ENCODE peak calls at places on chromosomes 3 and 15, in seven cellular contexts. K is PC-3; E is effector memory CD4-positive, alpha-beta T cell; N is Peyer's patch; P is lower lobe of right lung; I is A549; Z is IMR-90. W is an unnamed sample.

GRCh38 chr3:14552041-14552648 is 12.0 kb upstream of the GRIP2 start:
- DNase-seq in K (peak; percentile 16), E (no peak), N (no peak), P (peak; percentile 6), I (no peak), Z (no peak), W (no peak)

GRCh38 chr3:172627057-172627809 is 83.6 kb downstream of the NCEH1 start:
- DNase-seq in K (no peak), E (no peak), N (no peak), P (no peak), I (no peak), Z (peak; percentile 49), W (no peak)

GRCh38 chr3:167808910-167809309 is 73.4 kb downstream of the SERPINI1 start:
- DNase-seq in K (no peak), E (no peak), N (no peak), P (no peak), I (no peak), Z (no peak), W (no peak)

GRCh38 chr15:61032600-61033286 is 196.4 kb downstream of the RORA start:
- DNase-seq in K (no peak), E (no peak), N (no peak), P (no peak), I (no peak), Z (no peak), W (no peak)

GRCh38 chr3:131174752-131175151 is 148.1 kb downstream of the NEK11 start:
- DNase-seq in K (peak; percentile 25), E (no peak), N (peak; percentile 47), P (no peak), I (no peak), Z (no peak), W (no peak)

GRCh38 chr15:79918278-79918677 is 21.5 kb upstream of the MTHFS start:
- DNase-seq in K (no peak), E (no peak), N (no peak), P (peak; percentile 45), I (no peak), Z (no peak), W (no peak)

GRCh38 chr3:128492353-128493220 is at the start of gene GATA2:
- DNase-seq in K (peak; percentile 55), E (no peak), N (peak; percentile 43), P (no peak), I (no peak), Z (no peak), W (peak; percentile 66)

GRCh38 chr15:63277893-63278505 is 594 bp downstream of the APH1B start:
- DNase-seq in K (peak; percentile 26), E (no peak), N (no peak), P (no peak), I (no peak), Z (no peak), W (no peak)

GRCh38 chr3:54122046-54122801 is at the start of gene CACNA2D3:
- DNase-seq in K (no peak), E (no peak), N (no peak), P (peak; percentile 71), I (no peak), Z (no peak), W (peak; percentile 92)

GRCh38 chr3:112582242-112582874 is 20.5 kb downstream of the SLC35A5 start:
- DNase-seq in K (peak; percentile 73), E (peak; percentile 5), N (no peak), P (no peak), I (no peak), Z (peak; percentile 80), W (no peak)

GRCh38 chr3:50134367-50134766 is 20.8 kb upstream of the SEMA3F start:
- DNase-seq in K (no peak), E (no peak), N (no peak), P (no peak), I (no peak), Z (no peak), W (no peak)

GRCh38 chr3:123758081-123758564 is 126.0 kb downstream of the MYLK start:
- DNase-seq in K (peak; percentile 86), E (no peak), N (no peak), P (no peak), I (no peak), Z (peak; percentile 65), W (no peak)

GRCh38 chr3:181695661-181696491 is 15.8 kb upstream of the SOX2 start:
- DNase-seq in K (no peak), E (no peak), N (no peak), P (peak; percentile 51), I (no peak), Z (no peak), W (peak; percentile 66)

GRCh38 chr15:94731286-94731685 is 499.9 kb downstream of the MCTP2 start:
- DNase-seq in K (no peak), E (no peak), N (no peak), P (no peak), I (no peak), Z (no peak), W (no peak)

GRCh38 chr3:55204417-55204816 is 276.6 kb upstream of the LRTM1 start:
- DNase-seq in K (no peak), E (no peak), N (no peak), P (no peak), I (no peak), Z (peak; percentile 42), W (no peak)

GRCh38 chr15:96340611-96341464 is 10.3 kb downstream of the NR2F2 start:
- DNase-seq in K (peak; percentile 13), E (no peak), N (peak; percentile 50), P (peak; percentile 56), I (peak; percentile 86), Z (peak; percentile 73), W (peak; percentile 84)

GRCh38 chr15:48939686-48940085 is 24.0 kb downstream of the SHC4 start:
- DNase-seq in K (peak; percentile 89), E (no peak), N (no peak), P (no peak), I (peak; percentile 7), Z (peak; percentile 99), W (no peak)

GRCh38 chr15:84633311-84634227 is 20.5 kb downstream of the WDR73 start:
- DNase-seq in K (peak; percentile 76), E (peak; percentile 51), N (peak; percentile 84), P (peak; percentile 85), I (no peak), Z (peak; percentile 67), W (peak; percentile 91)

GRCh38 chr15:84629033-84629432 is 25.1 kb downstream of the WDR73 start:
- DNase-seq in K (no peak), E (no peak), N (no peak), P (no peak), I (no peak), Z (no peak), W (no peak)

GRCh38 chr15:84634228-84634837 is 19.8 kb downstream of the WDR73 start:
- DNase-seq in K (no peak), E (no peak), N (no peak), P (no peak), I (no peak), Z (no peak), W (no peak)

DNA sequence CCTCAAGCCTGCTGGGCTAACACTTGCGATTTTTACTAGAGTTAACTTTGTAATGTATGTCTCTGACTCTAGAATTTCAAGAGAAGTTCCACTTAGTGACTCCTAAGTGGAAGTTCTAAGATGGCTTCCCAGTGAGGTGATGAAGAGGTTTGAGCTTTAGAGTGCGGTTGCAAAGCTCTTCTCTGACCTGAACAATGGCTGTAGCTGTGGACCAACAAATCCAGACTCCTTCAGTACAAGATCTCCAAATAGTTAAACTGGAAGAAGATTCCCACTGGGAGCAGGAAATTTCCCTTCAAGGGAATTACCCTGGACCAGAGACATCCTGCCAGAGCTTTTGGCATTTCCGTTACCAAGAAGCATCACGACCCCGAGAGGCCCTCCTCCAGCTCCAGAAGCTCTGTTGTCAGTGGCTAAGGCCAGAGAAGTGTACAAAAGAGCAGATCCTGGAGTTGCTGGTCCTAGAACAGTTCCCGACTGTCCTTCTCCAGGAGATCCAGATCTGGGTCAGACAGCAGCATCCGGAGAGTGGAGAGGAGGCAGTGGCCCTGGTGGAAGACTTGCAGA is 22.3 kb downstream of the WDR73 start:
- DNase-seq in K (peak; percentile 11), E (no peak), N (no peak), P (no peak), I (no peak), Z (peak; percentile 14), W (no peak)
- H3K27ac ChIP-seq in K (peak overlapping the region; percentile 17), E (peak overlapping the region; percentile 73), N (peak overlapping the region; percentile 80), P (peak overlapping the region; percentile 83), I (peak overlapping the region; percentile 72), Z (peak overlapping the region; percentile 87), W (peak overlapping the region; percentile 77)

GRCh38 chr3:24490151-24490550 is 4.5 kb downstream of the THRB start:
- DNase-seq in K (no peak), E (no peak), N (peak; percentile 46), P (no peak), I (no peak), Z (no peak), W (no peak)

GRCh38 chr3:24494616-24495333 is at the start of gene THRB:
- DNase-seq in K (peak; percentile 72), E (no peak), N (peak; percentile 77), P (peak; percentile 78), I (peak; percentile 68), Z (no peak), W (peak; percentile 92)

GRCh38 chr3:24493951-24494615 is 567 bp downstream of the THRB start:
- DNase-seq in K (peak; percentile 60), E (no peak), N (peak; percentile 78), P (peak; percentile 80), I (peak; percentile 55), Z (no peak), W (peak; percentile 93)

GRCh38 chr3:24495334-24495994 is 814 bp upstream of the THRB start:
- DNase-seq in K (peak; percentile 69), E (no peak), N (peak; percentile 68), P (peak; percentile 77), I (peak; percentile 70), Z (no peak), W (peak; percentile 78)

DNA sequence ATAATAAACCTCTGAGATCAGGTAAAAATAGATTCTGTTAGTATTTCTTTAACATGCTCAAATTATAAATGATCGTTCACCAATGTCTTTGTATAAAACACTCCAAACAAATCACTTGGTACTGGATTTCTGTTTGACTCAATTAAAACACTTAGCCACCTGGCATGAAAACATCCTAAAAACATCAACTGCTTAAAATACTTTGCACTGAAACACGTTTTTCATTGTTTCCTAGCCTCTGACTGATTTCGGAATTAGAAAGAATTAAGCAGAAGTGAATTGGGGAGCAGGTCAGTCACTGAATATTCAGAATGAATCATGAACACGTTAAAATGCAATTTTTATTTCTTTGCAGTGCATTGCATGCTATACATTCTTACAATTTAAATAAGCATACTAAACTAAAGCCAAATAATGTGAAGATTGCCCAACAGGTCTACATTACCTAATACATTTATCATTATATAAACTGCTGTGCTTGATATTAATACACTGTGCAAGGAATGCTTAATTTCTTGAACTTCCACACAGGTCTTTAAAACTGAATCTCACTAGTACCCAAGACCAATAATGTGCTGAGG is 1.6 kb downstream of the THRB start:
- DNase-seq in K (peak; percentile 56), E (no peak), N (no peak), P (no peak), I (no peak), Z (no peak), W (no peak)
- H3K4me1 ChIP-seq in K (peaks cover 56% of the 10 kb centered on the region), E (no peaks in the 10 kb centered on the region), N (no peaks in the 10 kb centered on the region), P (peaks cover 25% of the 10 kb centered on the region), I (peaks cover 41% of the 10 kb centered on the region), Z (peaks cover 2% of the 10 kb centered on the region), W (peaks cover 3% of the 10 kb centered on the region)

GRCh38 chr3:102180291-102180931 is 254.4 kb upstream of the ZPLD1 start:
- DNase-seq in K (peak; percentile 71), E (no peak), N (no peak), P (no peak), I (no peak), Z (peak; percentile 95), W (no peak)
- H3K27ac ChIP-seq in K (peak overlapping the region; percentile 88), E (no peak overlapping the region), N (peak overlapping the region; percentile 48), P (peak overlapping the region; percentile 78), I (peak overlapping the region; percentile 77), Z (peak overlapping the region; percentile 84), W (no peak overlapping the region)

GRCh38 chr3:41199866-41200668 is 762 bp downstream of the CTNNB1 start:
- DNase-seq in K (peak; percentile 46), E (peak; percentile 39), N (peak; percentile 67), P (peak; percentile 53), I (peak; percentile 33), Z (no peak), W (peak; percentile 53)
- H3K4me1 ChIP-seq in K (peaks cover 27% of the 10 kb centered on the region), E (peaks cover 26% of the 10 kb centered on the region), N (peaks cover 21% of the 10 kb centered on the region), P (peaks cover 39% of the 10 kb centered on the region), I (peaks cover 28% of the 10 kb centered on the region), Z (peaks cover 2% of the 10 kb centered on the region), W (no peaks in the 10 kb centered on the region)

W was measured in right cardiac atrium.